ENCODE peak calls at places on chromosome 20, in ten cellular contexts. One of them, this sample, is unnamed.

GRCh38 chr20:34066476-34067090 is 45.5 kb downstream of the EIF2S2 start:
- DNase-seq in activated naive CD8-positive, alpha-beta T cell treated with anti-CD3 and anti-CD28 coated beads for 36 hours: no peak
- DNase-seq in COR-L47: no peak
- DNase-seq in uterus: no peak
- DNase-seq in GM23248: peak
- DNase-seq in EL: peak
- DNase-seq in DMS 273 treated with DMSO at 0.1 percent for 48 hours: no peak
- DNase-seq in stimulated activated CD4-positive, alpha-beta T cell treated with anti-CD3 and anti-CD28 coated beads, Interleukin-2, amount 100 ng/mL, for 24 hours: no peak
- DNase-seq in activated CD8-positive, alpha-beta memory T cell treated with anti-CD3 and anti-CD28 coated beads for 1 hour: no peak
- DNase-seq in M059J: peak
- DNase-seq in this sample: no peak

GRCh38 chr20:23187759-23188158 is 101.6 kb upstream of the CD93 start:
- DNase-seq in DMS 273 treated with DMSO at 0.1 percent for 48 hours: no peak
- DNase-seq in M059J: peak
- DNase-seq in activated CD8-positive, alpha-beta memory T cell treated with anti-CD3 and anti-CD28 coated beads for 1 hour: no peak
- DNase-seq in COR-L47: no peak
- DNase-seq in GM23248: no peak
- DNase-seq in uterus: no peak
- DNase-seq in stimulated activated CD4-positive, alpha-beta T cell treated with anti-CD3 and anti-CD28 coated beads, Interleukin-2, amount 100 ng/mL, for 24 hours: no peak
- DNase-seq in EL: no peak
- DNase-seq in activated naive CD8-positive, alpha-beta T cell treated with anti-CD3 and anti-CD28 coated beads for 36 hours: no peak
- DNase-seq in this sample: no peak

GRCh38 chr20:25139061-25139705 is 56.3 kb upstream of the ENTPD6 start:
- DNase-seq in uterus: no peak
- DNase-seq in COR-L47: peak
- DNase-seq in GM23248: no peak
- DNase-seq in M059J: peak
- DNase-seq in EL: no peak
- DNase-seq in activated naive CD8-positive, alpha-beta T cell treated with anti-CD3 and anti-CD28 coated beads for 36 hours: no peak
- DNase-seq in DMS 273 treated with DMSO at 0.1 percent for 48 hours: no peak
- DNase-seq in activated CD8-positive, alpha-beta memory T cell treated with anti-CD3 and anti-CD28 coated beads for 1 hour: no peak
- DNase-seq in stimulated activated CD4-positive, alpha-beta T cell treated with anti-CD3 and anti-CD28 coated beads, Interleukin-2, amount 100 ng/mL, for 24 hours: no peak
- DNase-seq in this sample: no peak

GRCh38 chr20:20780127-20780822 is 67.8 kb upstream of the RALGAPA2 start:
- DNase-seq in EL: no peak
- DNase-seq in GM23248: peak
- DNase-seq in DMS 273 treated with DMSO at 0.1 percent for 48 hours: peak
- DNase-seq in activated CD8-positive, alpha-beta memory T cell treated with anti-CD3 and anti-CD28 coated beads for 1 hour: no peak
- DNase-seq in uterus: no peak
- DNase-seq in activated naive CD8-positive, alpha-beta T cell treated with anti-CD3 and anti-CD28 coated beads for 36 hours: no peak
- DNase-seq in M059J: peak
- DNase-seq in stimulated activated CD4-positive, alpha-beta T cell treated with anti-CD3 and anti-CD28 coated beads, Interleukin-2, amount 100 ng/mL, for 24 hours: no peak
- DNase-seq in COR-L47: no peak
- DNase-seq in this sample: peak

GRCh38 chr20:25669826-25670422 is 26.7 kb downstream of the ZNF337 start:
- DNase-seq in uterus: no peak
- DNase-seq in DMS 273 treated with DMSO at 0.1 percent for 48 hours: no peak
- DNase-seq in M059J: peak
- DNase-seq in EL: peak
- DNase-seq in GM23248: peak
- DNase-seq in stimulated activated CD4-positive, alpha-beta T cell treated with anti-CD3 and anti-CD28 coated beads, Interleukin-2, amount 100 ng/mL, for 24 hours: no peak
- DNase-seq in activated CD8-positive, alpha-beta memory T cell treated with anti-CD3 and anti-CD28 coated beads for 1 hour: no peak
- DNase-seq in activated naive CD8-positive, alpha-beta T cell treated with anti-CD3 and anti-CD28 coated beads for 36 hours: no peak
- DNase-seq in COR-L47: no peak
- DNase-seq in this sample: no peak

GRCh38 chr20:57774951-57775350 is 65.1 kb upstream of the PMEPA1 start:
- DNase-seq in stimulated activated CD4-positive, alpha-beta T cell treated with anti-CD3 and anti-CD28 coated beads, Interleukin-2, amount 100 ng/mL, for 24 hours: no peak
- DNase-seq in M059J: no peak
- DNase-seq in COR-L47: no peak
- DNase-seq in uterus: no peak
- DNase-seq in activated CD8-positive, alpha-beta memory T cell treated with anti-CD3 and anti-CD28 coated beads for 1 hour: no peak
- DNase-seq in DMS 273 treated with DMSO at 0.1 percent for 48 hours: no peak
- DNase-seq in activated naive CD8-positive, alpha-beta T cell treated with anti-CD3 and anti-CD28 coated beads for 36 hours: no peak
- DNase-seq in EL: no peak
- DNase-seq in GM23248: no peak
- DNase-seq in this sample: no peak

GRCh38 chr20:63594043-63594561 is 20.1 kb upstream of the HELZ2 start:
- DNase-seq in COR-L47: no peak
- DNase-seq in EL: peak
- DNase-seq in uterus: no peak
- DNase-seq in DMS 273 treated with DMSO at 0.1 percent for 48 hours: no peak
- DNase-seq in activated CD8-positive, alpha-beta memory T cell treated with anti-CD3 and anti-CD28 coated beads for 1 hour: no peak
- DNase-seq in activated naive CD8-positive, alpha-beta T cell treated with anti-CD3 and anti-CD28 coated beads for 36 hours: no peak
- DNase-seq in M059J: peak
- DNase-seq in GM23248: peak
- DNase-seq in stimulated activated CD4-positive, alpha-beta T cell treated with anti-CD3 and anti-CD28 coated beads, Interleukin-2, amount 100 ng/mL, for 24 hours: no peak
- DNase-seq in this sample: peak

GRCh38 chr20:61263084-61263695 is 11.1 kb downstream of the CDH4 start:
- DNase-seq in COR-L47: no peak
- DNase-seq in uterus: no peak
- DNase-seq in EL: peak
- DNase-seq in activated CD8-positive, alpha-beta memory T cell treated with anti-CD3 and anti-CD28 coated beads for 1 hour: peak
- DNase-seq in stimulated activated CD4-positive, alpha-beta T cell treated with anti-CD3 and anti-CD28 coated beads, Interleukin-2, amount 100 ng/mL, for 24 hours: peak
- DNase-seq in activated naive CD8-positive, alpha-beta T cell treated with anti-CD3 and anti-CD28 coated beads for 36 hours: peak
- DNase-seq in GM23248: peak
- DNase-seq in DMS 273 treated with DMSO at 0.1 percent for 48 hours: no peak
- DNase-seq in M059J: peak
- DNase-seq in this sample: no peak

GRCh38 chr20:56572178-56572577 is 39.1 kb downstream of the FAM209B start:
- DNase-seq in GM23248: peak
- DNase-seq in activated CD8-positive, alpha-beta memory T cell treated with anti-CD3 and anti-CD28 coated beads for 1 hour: no peak
- DNase-seq in COR-L47: no peak
- DNase-seq in DMS 273 treated with DMSO at 0.1 percent for 48 hours: no peak
- DNase-seq in stimulated activated CD4-positive, alpha-beta T cell treated with anti-CD3 and anti-CD28 coated beads, Interleukin-2, amount 100 ng/mL, for 24 hours: no peak
- DNase-seq in M059J: no peak
- DNase-seq in activated naive CD8-positive, alpha-beta T cell treated with anti-CD3 and anti-CD28 coated beads for 36 hours: no peak
- DNase-seq in uterus: no peak
- DNase-seq in EL: peak
- DNase-seq in this sample: no peak

GRCh38 chr20:15346657-15347280 is 1009.4 kb upstream of the FLRT3 start:
- DNase-seq in GM23248: no peak
- DNase-seq in EL: no peak
- DNase-seq in COR-L47: no peak
- DNase-seq in activated naive CD8-positive, alpha-beta T cell treated with anti-CD3 and anti-CD28 coated beads for 36 hours: no peak
- DNase-seq in stimulated activated CD4-positive, alpha-beta T cell treated with anti-CD3 and anti-CD28 coated beads, Interleukin-2, amount 100 ng/mL, for 24 hours: no peak
- DNase-seq in M059J: no peak
- DNase-seq in DMS 273 treated with DMSO at 0.1 percent for 48 hours: no peak
- DNase-seq in activated CD8-positive, alpha-beta memory T cell treated with anti-CD3 and anti-CD28 coated beads for 1 hour: no peak
- DNase-seq in uterus: no peak
- DNase-seq in this sample: no peak

GRCh38 chr20:21622097-21622496 is 83.4 kb upstream of the PAX1 start:
- DNase-seq in COR-L47: no peak
- DNase-seq in stimulated activated CD4-positive, alpha-beta T cell treated with anti-CD3 and anti-CD28 coated beads, Interleukin-2, amount 100 ng/mL, for 24 hours: no peak
- DNase-seq in activated naive CD8-positive, alpha-beta T cell treated with anti-CD3 and anti-CD28 coated beads for 36 hours: no peak
- DNase-seq in activated CD8-positive, alpha-beta memory T cell treated with anti-CD3 and anti-CD28 coated beads for 1 hour: no peak
- DNase-seq in GM23248: no peak
- DNase-seq in M059J: no peak
- DNase-seq in EL: no peak
- DNase-seq in DMS 273 treated with DMSO at 0.1 percent for 48 hours: no peak
- DNase-seq in uterus: no peak
- DNase-seq in this sample: no peak

GRCh38 chr20:46433051-46433450 is 26.6 kb upstream of the ELMO2 start:
- DNase-seq in uterus: no peak
- DNase-seq in GM23248: no peak
- DNase-seq in activated naive CD8-positive, alpha-beta T cell treated with anti-CD3 and anti-CD28 coated beads for 36 hours: no peak
- DNase-seq in COR-L47: no peak
- DNase-seq in M059J: no peak
- DNase-seq in activated CD8-positive, alpha-beta memory T cell treated with anti-CD3 and anti-CD28 coated beads for 1 hour: no peak
- DNase-seq in DMS 273 treated with DMSO at 0.1 percent for 48 hours: peak
- DNase-seq in stimulated activated CD4-positive, alpha-beta T cell treated with anti-CD3 and anti-CD28 coated beads, Interleukin-2, amount 100 ng/mL, for 24 hours: no peak
- DNase-seq in EL: no peak
- DNase-seq in this sample: no peak

GRCh38 chr20:760751-761417 is 7.4 kb downstream of the SLC52A3 start:
- DNase-seq in stimulated activated CD4-positive, alpha-beta T cell treated with anti-CD3 and anti-CD28 coated beads, Interleukin-2, amount 100 ng/mL, for 24 hours: peak
- DNase-seq in uterus: no peak
- DNase-seq in activated CD8-positive, alpha-beta memory T cell treated with anti-CD3 and anti-CD28 coated beads for 1 hour: no peak
- DNase-seq in M059J: no peak
- DNase-seq in activated naive CD8-positive, alpha-beta T cell treated with anti-CD3 and anti-CD28 coated beads for 36 hours: peak
- DNase-seq in EL: peak
- DNase-seq in GM23248: peak
- DNase-seq in COR-L47: no peak
- DNase-seq in DMS 273 treated with DMSO at 0.1 percent for 48 hours: no peak
- DNase-seq in this sample: no peak

GRCh38 chr20:17809714-17810631 is 110.2 kb downstream of the BANF2 start:
- DNase-seq in M059J: peak
- DNase-seq in GM23248: no peak
- DNase-seq in activated CD8-positive, alpha-beta memory T cell treated with anti-CD3 and anti-CD28 coated beads for 1 hour: no peak
- DNase-seq in stimulated activated CD4-positive, alpha-beta T cell treated with anti-CD3 and anti-CD28 coated beads, Interleukin-2, amount 100 ng/mL, for 24 hours: no peak
- DNase-seq in activated naive CD8-positive, alpha-beta T cell treated with anti-CD3 and anti-CD28 coated beads for 36 hours: no peak
- DNase-seq in uterus: no peak
- DNase-seq in COR-L47: no peak
- DNase-seq in EL: peak
- DNase-seq in DMS 273 treated with DMSO at 0.1 percent for 48 hours: no peak
- DNase-seq in this sample: no peak

GRCh38 chr20:50110141-50111047 is 2.6 kb downstream of the UBE2V1 start:
- DNase-seq in GM23248: peak
- DNase-seq in activated naive CD8-positive, alpha-beta T cell treated with anti-CD3 and anti-CD28 coated beads for 36 hours: peak
- DNase-seq in stimulated activated CD4-positive, alpha-beta T cell treated with anti-CD3 and anti-CD28 coated beads, Interleukin-2, amount 100 ng/mL, for 24 hours: no peak
- DNase-seq in EL: peak
- DNase-seq in M059J: peak
- DNase-seq in COR-L47: no peak
- DNase-seq in activated CD8-positive, alpha-beta memory T cell treated with anti-CD3 and anti-CD28 coated beads for 1 hour: peak
- DNase-seq in DMS 273 treated with DMSO at 0.1 percent for 48 hours: no peak
- DNase-seq in uterus: no peak
- DNase-seq in this sample: no peak

GRCh38 chr20:17430515-17430914 is 100.7 kb downstream of the BFSP1 start:
- DNase-seq in M059J: no peak
- DNase-seq in GM23248: no peak
- DNase-seq in activated naive CD8-positive, alpha-beta T cell treated with anti-CD3 and anti-CD28 coated beads for 36 hours: no peak
- DNase-seq in EL: no peak
- DNase-seq in stimulated activated CD4-positive, alpha-beta T cell treated with anti-CD3 and anti-CD28 coated beads, Interleukin-2, amount 100 ng/mL, for 24 hours: no peak
- DNase-seq in activated CD8-positive, alpha-beta memory T cell treated with anti-CD3 and anti-CD28 coated beads for 1 hour: no peak
- DNase-seq in uterus: no peak
- DNase-seq in DMS 273 treated with DMSO at 0.1 percent for 48 hours: no peak
- DNase-seq in COR-L47: peak
- DNase-seq in this sample: no peak

GRCh38 chr20:62744761-62745160 is 36.1 kb downstream of the NTSR1 start:
- DNase-seq in uterus: no peak
- DNase-seq in GM23248: no peak
- DNase-seq in EL: no peak
- DNase-seq in M059J: no peak
- DNase-seq in stimulated activated CD4-positive, alpha-beta T cell treated with anti-CD3 and anti-CD28 coated beads, Interleukin-2, amount 100 ng/mL, for 24 hours: no peak
- DNase-seq in activated CD8-positive, alpha-beta memory T cell treated with anti-CD3 and anti-CD28 coated beads for 1 hour: no peak
- DNase-seq in COR-L47: no peak
- DNase-seq in DMS 273 treated with DMSO at 0.1 percent for 48 hours: no peak
- DNase-seq in activated naive CD8-positive, alpha-beta T cell treated with anti-CD3 and anti-CD28 coated beads for 36 hours: no peak
- DNase-seq in this sample: no peak

GRCh38 chr20:46828471-46828870 is 66.2 kb upstream of the EYA2 start:
- DNase-seq in stimulated activated CD4-positive, alpha-beta T cell treated with anti-CD3 and anti-CD28 coated beads, Interleukin-2, amount 100 ng/mL, for 24 hours: no peak
- DNase-seq in M059J: peak
- DNase-seq in activated CD8-positive, alpha-beta memory T cell treated with anti-CD3 and anti-CD28 coated beads for 1 hour: no peak
- DNase-seq in activated naive CD8-positive, alpha-beta T cell treated with anti-CD3 and anti-CD28 coated beads for 36 hours: no peak
- DNase-seq in uterus: no peak
- DNase-seq in GM23248: peak
- DNase-seq in EL: peak
- DNase-seq in DMS 273 treated with DMSO at 0.1 percent for 48 hours: no peak
- DNase-seq in COR-L47: no peak
- DNase-seq in this sample: no peak

GRCh38 chr20:38193586-38194105 is 28.6 kb upstream of the TGM2 start:
- DNase-seq in activated naive CD8-positive, alpha-beta T cell treated with anti-CD3 and anti-CD28 coated beads for 36 hours: no peak
- DNase-seq in activated CD8-positive, alpha-beta memory T cell treated with anti-CD3 and anti-CD28 coated beads for 1 hour: no peak
- DNase-seq in EL: no peak
- DNase-seq in stimulated activated CD4-positive, alpha-beta T cell treated with anti-CD3 and anti-CD28 coated beads, Interleukin-2, amount 100 ng/mL, for 24 hours: no peak
- DNase-seq in M059J: no peak
- DNase-seq in COR-L47: no peak
- DNase-seq in GM23248: no peak
- DNase-seq in DMS 273 treated with DMSO at 0.1 percent for 48 hours: no peak
- DNase-seq in uterus: no peak
- DNase-seq in this sample: no peak

GRCh38 chr20:45783656-45784294 is 7.9 kb downstream of the WFDC3 start:
- DNase-seq in activated naive CD8-positive, alpha-beta T cell treated with anti-CD3 and anti-CD28 coated beads for 36 hours: no peak
- DNase-seq in M059J: peak
- DNase-seq in activated CD8-positive, alpha-beta memory T cell treated with anti-CD3 and anti-CD28 coated beads for 1 hour: no peak
- DNase-seq in uterus: no peak
- DNase-seq in DMS 273 treated with DMSO at 0.1 percent for 48 hours: no peak
- DNase-seq in COR-L47: peak
- DNase-seq in stimulated activated CD4-positive, alpha-beta T cell treated with anti-CD3 and anti-CD28 coated beads, Interleukin-2, amount 100 ng/mL, for 24 hours: no peak
- DNase-seq in GM23248: no peak
- DNase-seq in EL: no peak
- DNase-seq in this sample: no peak

GRCh38 chr20:19593762-19594161 is 164.3 kb upstream of the RIN2 start:
- DNase-seq in activated CD8-positive, alpha-beta memory T cell treated with anti-CD3 and anti-CD28 coated beads for 1 hour: no peak
- DNase-seq in stimulated activated CD4-positive, alpha-beta T cell treated with anti-CD3 and anti-CD28 coated beads, Interleukin-2, amount 100 ng/mL, for 24 hours: no peak
- DNase-seq in uterus: no peak
- DNase-seq in GM23248: no peak
- DNase-seq in EL: no peak
- DNase-seq in activated naive CD8-positive, alpha-beta T cell treated with anti-CD3 and anti-CD28 coated beads for 36 hours: no peak
- DNase-seq in DMS 273 treated with DMSO at 0.1 percent for 48 hours: no peak
- DNase-seq in M059J: no peak
- DNase-seq in COR-L47: no peak
- DNase-seq in this sample: no peak

GRCh38 chr20:17666491-17666890 is 15.6 kb downstream of the RRBP1 start:
- DNase-seq in stimulated activated CD4-positive, alpha-beta T cell treated with anti-CD3 and anti-CD28 coated beads, Interleukin-2, amount 100 ng/mL, for 24 hours: no peak
- DNase-seq in activated CD8-positive, alpha-beta memory T cell treated with anti-CD3 and anti-CD28 coated beads for 1 hour: no peak
- DNase-seq in M059J: no peak
- DNase-seq in GM23248: peak
- DNase-seq in EL: no peak
- DNase-seq in activated naive CD8-positive, alpha-beta T cell treated with anti-CD3 and anti-CD28 coated beads for 36 hours: no peak
- DNase-seq in uterus: no peak
- DNase-seq in COR-L47: no peak
- DNase-seq in DMS 273 treated with DMSO at 0.1 percent for 48 hours: no peak
- DNase-seq in this sample: peak

GRCh38 chr20:35953411-35954199 is 697 bp downstream of the SCAND1 start:
- DNase-seq in activated naive CD8-positive, alpha-beta T cell treated with anti-CD3 and anti-CD28 coated beads for 36 hours: peak
- DNase-seq in DMS 273 treated with DMSO at 0.1 percent for 48 hours: no peak
- DNase-seq in activated CD8-positive, alpha-beta memory T cell treated with anti-CD3 and anti-CD28 coated beads for 1 hour: peak
- DNase-seq in stimulated activated CD4-positive, alpha-beta T cell treated with anti-CD3 and anti-CD28 coated beads, Interleukin-2, amount 100 ng/mL, for 24 hours: peak
- DNase-seq in COR-L47: peak
- DNase-seq in uterus: no peak
- DNase-seq in M059J: peak
- DNase-seq in EL: peak
- DNase-seq in GM23248: peak
- DNase-seq in this sample: no peak

GRCh38 chr20:55142932-55143331 is 667.5 kb downstream of the DOK5 start:
- DNase-seq in activated CD8-positive, alpha-beta memory T cell treated with anti-CD3 and anti-CD28 coated beads for 1 hour: no peak
- DNase-seq in COR-L47: no peak
- DNase-seq in GM23248: no peak
- DNase-seq in activated naive CD8-positive, alpha-beta T cell treated with anti-CD3 and anti-CD28 coated beads for 36 hours: no peak
- DNase-seq in DMS 273 treated with DMSO at 0.1 percent for 48 hours: no peak
- DNase-seq in M059J: no peak
- DNase-seq in stimulated activated CD4-positive, alpha-beta T cell treated with anti-CD3 and anti-CD28 coated beads, Interleukin-2, amount 100 ng/mL, for 24 hours: no peak
- DNase-seq in uterus: no peak
- DNase-seq in EL: no peak
- DNase-seq in this sample: no peak

GRCh38 chr20:46276531-46276930 is 31.8 kb downstream of the CDH22 start:
- DNase-seq in activated CD8-positive, alpha-beta memory T cell treated with anti-CD3 and anti-CD28 coated beads for 1 hour: no peak
- DNase-seq in EL: no peak
- DNase-seq in COR-L47: no peak
- DNase-seq in activated naive CD8-positive, alpha-beta T cell treated with anti-CD3 and anti-CD28 coated beads for 36 hours: no peak
- DNase-seq in DMS 273 treated with DMSO at 0.1 percent for 48 hours: no peak
- DNase-seq in stimulated activated CD4-positive, alpha-beta T cell treated with anti-CD3 and anti-CD28 coated beads, Interleukin-2, amount 100 ng/mL, for 24 hours: no peak
- DNase-seq in uterus: no peak
- DNase-seq in GM23248: peak
- DNase-seq in M059J: no peak
- DNase-seq in this sample: no peak

GRCh38 chr20:17849901-17850673 is 118.5 kb downstream of the SNX5 start:
- DNase-seq in COR-L47: no peak
- DNase-seq in uterus: peak
- DNase-seq in activated CD8-positive, alpha-beta memory T cell treated with anti-CD3 and anti-CD28 coated beads for 1 hour: no peak
- DNase-seq in stimulated activated CD4-positive, alpha-beta T cell treated with anti-CD3 and anti-CD28 coated beads, Interleukin-2, amount 100 ng/mL, for 24 hours: no peak
- DNase-seq in GM23248: peak
- DNase-seq in DMS 273 treated with DMSO at 0.1 percent for 48 hours: peak
- DNase-seq in EL: peak
- DNase-seq in M059J: peak
- DNase-seq in activated naive CD8-positive, alpha-beta T cell treated with anti-CD3 and anti-CD28 coated beads for 36 hours: no peak
- DNase-seq in this sample: peak

GRCh38 chr20:17662333-17663039 is 19.6 kb downstream of the RRBP1 start:
- DNase-seq in DMS 273 treated with DMSO at 0.1 percent for 48 hours: no peak
- DNase-seq in COR-L47: no peak
- DNase-seq in M059J: peak
- DNase-seq in activated CD8-positive, alpha-beta memory T cell treated with anti-CD3 and anti-CD28 coated beads for 1 hour: no peak
- DNase-seq in activated naive CD8-positive, alpha-beta T cell treated with anti-CD3 and anti-CD28 coated beads for 36 hours: peak
- DNase-seq in uterus: peak
- DNase-seq in GM23248: peak
- DNase-seq in EL: peak
- DNase-seq in stimulated activated CD4-positive, alpha-beta T cell treated with anti-CD3 and anti-CD28 coated beads, Interleukin-2, amount 100 ng/mL, for 24 hours: no peak
- DNase-seq in this sample: peak

GRCh38 chr20:11469795-11470495 is 447.7 kb upstream of the BTBD3 start:
- DNase-seq in GM23248: no peak
- DNase-seq in activated naive CD8-positive, alpha-beta T cell treated with anti-CD3 and anti-CD28 coated beads for 36 hours: no peak
- DNase-seq in DMS 273 treated with DMSO at 0.1 percent for 48 hours: no peak
- DNase-seq in EL: no peak
- DNase-seq in activated CD8-positive, alpha-beta memory T cell treated with anti-CD3 and anti-CD28 coated beads for 1 hour: no peak
- DNase-seq in stimulated activated CD4-positive, alpha-beta T cell treated with anti-CD3 and anti-CD28 coated beads, Interleukin-2, amount 100 ng/mL, for 24 hours: no peak
- DNase-seq in M059J: no peak
- DNase-seq in COR-L47: no peak
- DNase-seq in uterus: no peak
- DNase-seq in this sample: no peak

This sample was measured in tibial nerve.